ENCODE peak calls at places on chromosomes 5 and 9, in seven cellular contexts. One of them, this sample, is unnamed.

GRCh38 chr5:57937025-57937424 is 454.4 kb upstream of the ACTBL2 start:
- DNase-seq in NCI-H1092 treated with DMSO at 0.1 percent for 48 hours: no peak
- DNase-seq in nephron progenitor cell: no peak
- DNase-seq in stimulated activated CD4-positive, alpha-beta T cell treated with anti-CD3 and anti-CD28 coated beads, Interleukin-12 subunit alpha, Interleukin-12 subunit beta, amount 100 ng/mL, for 4 hours: no peak
- DNase-seq in heart left ventricle: no peak
- DNase-seq in GM19239: no peak
- DNase-seq in RWPE1: no peak
- DNase-seq in this sample: no peak

GRCh38 chr5:148499461-148499860 is 115.7 kb downstream of the FBXO38 start:
- DNase-seq in NCI-H1092 treated with DMSO at 0.1 percent for 48 hours: no peak
- DNase-seq in nephron progenitor cell: no peak
- DNase-seq in stimulated activated CD4-positive, alpha-beta T cell treated with anti-CD3 and anti-CD28 coated beads, Interleukin-12 subunit alpha, Interleukin-12 subunit beta, amount 100 ng/mL, for 4 hours: no peak
- DNase-seq in heart left ventricle: no peak
- DNase-seq in GM19239: no peak
- DNase-seq in RWPE1: no peak
- DNase-seq in this sample: no peak

GRCh38 chr5:148297695-148298094 is 14.5 kb upstream of the SPINK7 start:
- DNase-seq in NCI-H1092 treated with DMSO at 0.1 percent for 48 hours: no peak
- DNase-seq in nephron progenitor cell: no peak
- DNase-seq in stimulated activated CD4-positive, alpha-beta T cell treated with anti-CD3 and anti-CD28 coated beads, Interleukin-12 subunit alpha, Interleukin-12 subunit beta, amount 100 ng/mL, for 4 hours: no peak
- DNase-seq in heart left ventricle: no peak
- DNase-seq in GM19239: no peak
- DNase-seq in RWPE1: no peak
- DNase-seq in this sample: peak; percentile 53

GRCh38 chr5:74865293-74865798 is 841 bp downstream of the FAM169A start:
- DNase-seq in NCI-H1092 treated with DMSO at 0.1 percent for 48 hours: no peak
- DNase-seq in nephron progenitor cell: peak; percentile 22
- DNase-seq in stimulated activated CD4-positive, alpha-beta T cell treated with anti-CD3 and anti-CD28 coated beads, Interleukin-12 subunit alpha, Interleukin-12 subunit beta, amount 100 ng/mL, for 4 hours: peak; percentile 1
- DNase-seq in heart left ventricle: no peak
- DNase-seq in GM19239: no peak
- DNase-seq in RWPE1: peak; percentile 32
- DNase-seq in this sample: no peak

GRCh38 chr9:131423171-131423581 is 29.3 kb downstream of the PRRC2B start:
- DNase-seq in NCI-H1092 treated with DMSO at 0.1 percent for 48 hours: no peak
- DNase-seq in nephron progenitor cell: peak; percentile 46
- DNase-seq in stimulated activated CD4-positive, alpha-beta T cell treated with anti-CD3 and anti-CD28 coated beads, Interleukin-12 subunit alpha, Interleukin-12 subunit beta, amount 100 ng/mL, for 4 hours: no peak
- DNase-seq in heart left ventricle: peak; percentile 70
- DNase-seq in GM19239: no peak
- DNase-seq in RWPE1: peak; percentile 98
- DNase-seq in this sample: peak; percentile 96

GRCh38 chr9:18548456-18548855 is 74.5 kb downstream of the ADAMTSL1 start:
- DNase-seq in NCI-H1092 treated with DMSO at 0.1 percent for 48 hours: no peak
- DNase-seq in nephron progenitor cell: no peak
- DNase-seq in stimulated activated CD4-positive, alpha-beta T cell treated with anti-CD3 and anti-CD28 coated beads, Interleukin-12 subunit alpha, Interleukin-12 subunit beta, amount 100 ng/mL, for 4 hours: no peak
- DNase-seq in heart left ventricle: no peak
- DNase-seq in GM19239: no peak
- DNase-seq in RWPE1: no peak
- DNase-seq in this sample: no peak

GRCh38 chr9:70566743-70567142 is 152.3 kb upstream of the KLF9 start:
- DNase-seq in NCI-H1092 treated with DMSO at 0.1 percent for 48 hours: peak; percentile 42
- DNase-seq in nephron progenitor cell: no peak
- DNase-seq in stimulated activated CD4-positive, alpha-beta T cell treated with anti-CD3 and anti-CD28 coated beads, Interleukin-12 subunit alpha, Interleukin-12 subunit beta, amount 100 ng/mL, for 4 hours: no peak
- DNase-seq in heart left ventricle: no peak
- DNase-seq in GM19239: no peak
- DNase-seq in RWPE1: no peak
- DNase-seq in this sample: no peak

GRCh38 chr9:128588581-128589233 is 36.3 kb downstream of the SPTAN1 start:
- DNase-seq in NCI-H1092 treated with DMSO at 0.1 percent for 48 hours: no peak
- DNase-seq in nephron progenitor cell: no peak
- DNase-seq in stimulated activated CD4-positive, alpha-beta T cell treated with anti-CD3 and anti-CD28 coated beads, Interleukin-12 subunit alpha, Interleukin-12 subunit beta, amount 100 ng/mL, for 4 hours: no peak
- DNase-seq in heart left ventricle: no peak
- DNase-seq in GM19239: no peak
- DNase-seq in RWPE1: no peak
- DNase-seq in this sample: no peak

GRCh38 chr5:141872496-141873356 is 5.5 kb downstream of the PCDH1 start:
- DNase-seq in NCI-H1092 treated with DMSO at 0.1 percent for 48 hours: no peak
- DNase-seq in nephron progenitor cell: no peak
- DNase-seq in stimulated activated CD4-positive, alpha-beta T cell treated with anti-CD3 and anti-CD28 coated beads, Interleukin-12 subunit alpha, Interleukin-12 subunit beta, amount 100 ng/mL, for 4 hours: no peak
- DNase-seq in heart left ventricle: no peak
- DNase-seq in GM19239: no peak
- DNase-seq in RWPE1: no peak
- DNase-seq in this sample: peak; percentile 93

GRCh38 chr9:134716067-134716466 is 74.5 kb downstream of the COL5A1 start:
- DNase-seq in NCI-H1092 treated with DMSO at 0.1 percent for 48 hours: no peak
- DNase-seq in nephron progenitor cell: no peak
- DNase-seq in stimulated activated CD4-positive, alpha-beta T cell treated with anti-CD3 and anti-CD28 coated beads, Interleukin-12 subunit alpha, Interleukin-12 subunit beta, amount 100 ng/mL, for 4 hours: no peak
- DNase-seq in heart left ventricle: no peak
- DNase-seq in GM19239: no peak
- DNase-seq in RWPE1: no peak
- DNase-seq in this sample: no peak

GRCh38 chr5:78677777-78678668 is 29.5 kb upstream of the LHFPL2 start:
- DNase-seq in NCI-H1092 treated with DMSO at 0.1 percent for 48 hours: no peak
- DNase-seq in nephron progenitor cell: no peak
- DNase-seq in stimulated activated CD4-positive, alpha-beta T cell treated with anti-CD3 and anti-CD28 coated beads, Interleukin-12 subunit alpha, Interleukin-12 subunit beta, amount 100 ng/mL, for 4 hours: no peak
- DNase-seq in heart left ventricle: peak; percentile 80
- DNase-seq in GM19239: no peak
- DNase-seq in RWPE1: peak; percentile 61
- DNase-seq in this sample: peak; percentile 45

GRCh38 chr9:136209786-136210185 is 4.9 kb upstream of the LHX3 start:
- DNase-seq in NCI-H1092 treated with DMSO at 0.1 percent for 48 hours: no peak
- DNase-seq in nephron progenitor cell: no peak
- DNase-seq in stimulated activated CD4-positive, alpha-beta T cell treated with anti-CD3 and anti-CD28 coated beads, Interleukin-12 subunit alpha, Interleukin-12 subunit beta, amount 100 ng/mL, for 4 hours: no peak
- DNase-seq in heart left ventricle: no peak
- DNase-seq in GM19239: no peak
- DNase-seq in RWPE1: no peak
- DNase-seq in this sample: no peak

GRCh38 chr9:72656021-72656420 is 134.6 kb downstream of the TMC1 start:
- DNase-seq in NCI-H1092 treated with DMSO at 0.1 percent for 48 hours: no peak
- DNase-seq in nephron progenitor cell: no peak
- DNase-seq in stimulated activated CD4-positive, alpha-beta T cell treated with anti-CD3 and anti-CD28 coated beads, Interleukin-12 subunit alpha, Interleukin-12 subunit beta, amount 100 ng/mL, for 4 hours: no peak
- DNase-seq in heart left ventricle: no peak
- DNase-seq in GM19239: no peak
- DNase-seq in RWPE1: peak; percentile 13
- DNase-seq in this sample: no peak

GRCh38 chr5:17129093-17129492 is 88.3 kb upstream of the BASP1 start:
- DNase-seq in NCI-H1092 treated with DMSO at 0.1 percent for 48 hours: no peak
- DNase-seq in nephron progenitor cell: no peak
- DNase-seq in stimulated activated CD4-positive, alpha-beta T cell treated with anti-CD3 and anti-CD28 coated beads, Interleukin-12 subunit alpha, Interleukin-12 subunit beta, amount 100 ng/mL, for 4 hours: no peak
- DNase-seq in heart left ventricle: no peak
- DNase-seq in GM19239: no peak
- DNase-seq in RWPE1: no peak
- DNase-seq in this sample: no peak